ENCODE peak calls at places on chromosomes 2 and 18, in ten cellular contexts. D is choroid plexus epithelial cell; B is AG10803; E is OCI-LY7; F is tibial nerve; R is spleen; Y is GM13976; I is fibroblast of the aortic adventitia; V is osteocyte; L is CD8-positive, alpha-beta T cell. X is an unnamed sample.

GRCh38 chr2:111178730-111179405 is 58.2 kb downstream of the BCL2L11 start:
- DNase-seq in D (peak), B (peak), E (no peak), F (no peak), R (peak), Y (no peak), I (no peak), V (peak), L (no peak), X (no peak)

GRCh38 chr2:102103992-102104871 is 38.3 kb upstream of the IL1R1 start:
- DNase-seq in D (peak), B (peak), E (no peak), F (peak), R (peak), Y (no peak), I (peak), V (no peak), L (no peak), X (peak)

GRCh38 chr18:5975111-5975622 is 79.8 kb upstream of the TMEM200C start:
- DNase-seq in D (peak), B (peak), E (no peak), F (no peak), R (no peak), Y (peak), I (peak), V (no peak), L (no peak), X (peak)

GRCh38 chr2:20229322-20230201 is 4.6 kb upstream of the SDC1 start:
- DNase-seq in D (peak), B (peak), E (no peak), F (no peak), R (no peak), Y (no peak), I (peak), V (peak), L (no peak), X (no peak)

GRCh38 chr2:204550738-204551137 is 5.5 kb downstream of the PARD3B start:
- DNase-seq in D (peak), B (peak), E (no peak), F (no peak), R (no peak), Y (no peak), I (peak), V (no peak), L (no peak), X (peak)

GRCh38 chr2:188765522-188765921 is 208.7 kb upstream of the COL3A1 start:
- DNase-seq in D (peak), B (no peak), E (peak), F (no peak), R (no peak), Y (no peak), I (peak), V (no peak), L (no peak), X (peak)

GRCh38 chr2:9972621-9973445 is 21.3 kb downstream of the GRHL1 start:
- DNase-seq in D (peak), B (peak), E (no peak), F (peak), R (no peak), Y (no peak), I (peak), V (no peak), L (no peak), X (peak)

GRCh38 chr2:30321466-30321865 is 90.1 kb downstream of the LBH start:
- DNase-seq in D (peak), B (peak), E (no peak), F (no peak), R (no peak), Y (no peak), I (peak), V (no peak), L (no peak), X (peak)

GRCh38 chr2:237322564-237322963 is 91.4 kb downstream of the COL6A3 start:
- DNase-seq in D (no peak), B (no peak), E (peak), F (no peak), R (no peak), Y (no peak), I (no peak), V (no peak), L (no peak), X (no peak)

GRCh38 chr2:6824962-6825361 is 40.7 kb downstream of the CMPK2 start:
- DNase-seq in D (peak), B (peak), E (no peak), F (peak), R (no peak), Y (no peak), I (peak), V (no peak), L (no peak), X (peak)

GRCh38 chr2:28662044-28662443 is 89.6 kb upstream of the PPP1CB start:
- DNase-seq in D (no peak), B (no peak), E (no peak), F (no peak), R (no peak), Y (no peak), I (peak), V (no peak), L (no peak), X (no peak)

GRCh38 chr2:109403841-109404201 is 209.9 kb downstream of the SEPTIN10 start:
- DNase-seq in D (no peak), B (no peak), E (no peak), F (no peak), R (no peak), Y (no peak), I (no peak), V (no peak), L (no peak), X (no peak)

GRCh38 chr2:100359576-100359975 is 37.3 kb upstream of the LONRF2 start:
- DNase-seq in D (no peak), B (no peak), E (no peak), F (no peak), R (no peak), Y (no peak), I (no peak), V (no peak), L (no peak), X (no peak)

GRCh38 chr18:51195602-51196115 is 1.8 kb downstream of the MEX3C start:
- DNase-seq in D (peak), B (peak), E (no peak), F (peak), R (no peak), Y (no peak), I (peak), V (no peak), L (no peak), X (peak)

GRCh38 chr2:241810304-241811208 is 1.6 kb downstream of the NEU4 start:
- DNase-seq in D (no peak), B (no peak), E (no peak), F (no peak), R (peak), Y (no peak), I (no peak), V (no peak), L (no peak), X (no peak)

GRCh38 chr2:150485871-150486538 is 1.5 kb downstream of the RND3 start:
- DNase-seq in D (peak), B (peak), E (no peak), F (peak), R (peak), Y (peak), I (peak), V (peak), L (no peak), X (peak)
- TF ChIP-seq CTCF in D (no peak), B (no peak), E (no peak), F (no peak), R (no peak), Y (no peak), I (no peak), V (no peak), L (no peak), X (no peak)

DNA sequence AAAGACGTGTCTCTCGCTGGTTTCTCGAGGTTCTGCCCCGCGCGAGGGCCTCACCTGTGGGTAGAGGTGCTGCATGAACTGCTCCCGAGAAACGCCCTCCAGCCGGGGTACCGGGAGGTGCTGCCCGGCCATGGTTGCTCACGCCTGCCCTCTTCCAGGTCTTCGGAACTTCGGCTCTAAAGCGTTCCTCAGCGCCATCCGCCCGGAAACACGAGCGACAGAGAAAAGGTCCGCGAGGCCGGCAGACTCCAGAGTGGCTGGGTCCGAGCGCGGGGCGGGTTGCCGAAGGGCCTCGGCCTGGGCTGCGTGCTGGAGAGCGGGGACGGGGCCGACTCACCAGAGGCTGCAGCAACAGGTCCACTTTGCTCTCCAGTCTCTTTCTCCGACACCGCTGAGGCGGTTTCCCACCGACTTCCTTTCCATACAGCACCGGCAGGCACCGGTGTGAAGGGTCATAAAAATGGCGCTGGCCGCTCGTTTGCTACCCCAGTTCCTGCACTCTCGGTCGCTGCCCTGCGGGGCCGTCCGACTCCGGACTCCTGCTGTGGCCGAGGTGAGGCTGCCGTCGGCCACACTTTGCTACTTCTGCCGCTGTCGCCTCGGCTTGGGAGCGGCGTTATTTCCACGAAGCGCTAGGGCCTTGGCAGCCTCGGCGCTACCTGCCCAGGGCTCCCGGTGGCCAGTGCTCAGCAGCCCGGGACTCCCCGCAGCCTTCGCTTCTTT is at the start of the genes MAIP1 and TYW5:
- DNase-seq in D (peak), B (peak), E (peak), F (peak), R (peak), Y (peak), I (peak), V (peak), L (peak), X (peak)
- TF ChIP-seq CTCF in D (peak), B (peak), E (peak), F (peak), R (peak), Y (no peak), I (peak), V (peak), L (no peak), X (peak)

GRCh38 chr18:80197490-80197889 is 49.8 kb downstream of the PARD6G start:
- DNase-seq in D (peak), B (peak), E (no peak), F (no peak), R (no peak), Y (no peak), I (no peak), V (no peak), L (no peak), X (no peak)
- TF ChIP-seq CTCF in D (no peak), B (no peak), E (no peak), F (no peak), R (no peak), Y (no peak), I (no peak), V (no peak), L (no peak), X (no peak)

GRCh38 chr18:71849407-71849806 is 694.7 kb downstream of the CBLN2 start:
- DNase-seq in D (no peak), B (no peak), E (no peak), F (no peak), R (no peak), Y (no peak), I (no peak), V (no peak), L (no peak), X (no peak)

GRCh38 chr18:71844810-71845209 is 699.3 kb downstream of the CBLN2 start:
- DNase-seq in D (no peak), B (no peak), E (no peak), F (no peak), R (no peak), Y (no peak), I (no peak), V (no peak), L (no peak), X (no peak)

DNA sequence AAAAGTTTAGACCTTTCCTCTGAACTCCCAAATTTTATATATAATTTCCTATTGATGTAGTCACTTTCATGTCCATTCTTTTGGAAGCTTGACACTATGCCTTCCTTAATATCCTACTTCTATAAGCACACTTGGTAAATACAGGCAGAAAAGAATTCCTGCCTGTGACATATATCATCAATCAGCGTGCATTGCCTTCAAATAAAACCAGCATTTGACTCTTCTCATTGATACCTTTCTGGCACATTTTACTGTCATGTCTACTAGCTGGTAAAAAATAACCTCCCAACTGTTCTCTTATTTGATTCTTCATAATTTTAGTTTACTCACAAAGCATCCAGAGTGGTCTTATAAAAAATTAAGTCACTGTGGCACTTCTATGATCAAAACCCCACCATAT is 693.5 kb downstream of the CBLN2 start:
- DNase-seq in D (no peak), B (no peak), E (no peak), F (no peak), R (no peak), Y (no peak), I (no peak), V (no peak), L (no peak), X (no peak)
- TF ChIP-seq CTCF in D (no peak), B (no peak), E (no peak), F (no peak), R (no peak), Y (no peak), I (no peak), V (no peak), L (no peak), X (no peak)

GRCh38 chr2:61470122-61470951 is 550 bp downstream of the USP34 start:
- DNase-seq in D (no peak), B (peak), E (peak), F (peak), R (peak), Y (peak), I (no peak), V (peak), L (peak), X (peak)

GRCh38 chr2:61469424-61470121 is 1.3 kb downstream of the USP34 start:
- DNase-seq in D (peak), B (no peak), E (no peak), F (no peak), R (no peak), Y (no peak), I (peak), V (no peak), L (no peak), X (peak)

GRCh38 chr2:61471905-61472805 is 1.3 kb upstream of the USP34 start:
- DNase-seq in D (peak), B (peak), E (peak), F (no peak), R (no peak), Y (peak), I (peak), V (no peak), L (no peak), X (peak)

DNA sequence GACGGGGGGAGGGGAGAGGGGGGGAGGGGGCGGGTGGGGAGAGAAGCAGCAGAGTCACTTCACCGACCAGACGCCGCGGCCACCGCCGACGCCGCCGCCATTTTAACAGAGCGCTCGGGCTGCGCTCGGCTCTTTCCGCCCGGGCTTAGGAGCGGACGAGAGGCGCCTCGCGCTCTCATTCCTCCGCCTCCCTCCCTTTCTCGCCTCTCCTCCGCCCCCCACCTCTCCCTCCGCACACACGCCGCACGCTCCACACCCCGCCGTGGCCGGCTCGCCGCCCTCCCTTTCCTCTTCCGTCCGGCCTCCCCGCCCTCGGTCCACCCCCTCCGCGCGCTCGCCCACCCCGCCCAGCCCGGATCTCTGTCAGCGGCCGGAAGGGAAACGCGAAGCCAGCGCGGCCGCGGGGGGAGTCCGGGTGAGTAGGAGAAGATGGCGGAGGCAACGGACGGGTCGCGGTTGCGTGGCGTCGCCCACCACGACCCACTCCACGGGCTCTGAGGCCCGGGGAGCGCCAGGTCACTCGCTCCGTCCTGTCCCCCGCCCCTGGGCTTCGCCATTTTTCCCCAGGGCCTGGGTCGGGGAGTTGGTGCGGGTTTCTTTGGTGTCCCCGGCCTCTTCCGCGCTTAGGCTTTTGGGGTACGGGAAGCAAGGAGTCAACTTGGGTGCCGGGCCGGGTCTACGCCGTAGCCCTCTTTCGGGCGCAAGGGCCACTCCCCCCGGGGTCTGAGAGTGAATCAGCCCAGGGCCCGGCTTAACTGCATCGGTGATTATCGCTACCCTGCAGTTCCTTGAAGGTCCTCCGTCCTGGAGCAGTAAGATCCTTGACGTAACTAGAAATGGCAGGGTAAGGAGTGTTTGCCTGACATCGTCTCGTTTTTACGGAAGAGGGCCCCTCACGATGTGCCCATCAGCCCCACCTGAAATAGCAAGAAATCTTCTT is at the start of gene USP34:
- DNase-seq in D (peak), B (peak), E (peak), F (peak), R (peak), Y (peak), I (peak), V (peak), L (peak), X (peak)
- TF ChIP-seq CTCF in D (no peak), B (no peak), E (no peak), F (no peak), R (no peak), Y (no peak), I (peak), V (no peak), L (no peak), X (no peak)

DNA sequence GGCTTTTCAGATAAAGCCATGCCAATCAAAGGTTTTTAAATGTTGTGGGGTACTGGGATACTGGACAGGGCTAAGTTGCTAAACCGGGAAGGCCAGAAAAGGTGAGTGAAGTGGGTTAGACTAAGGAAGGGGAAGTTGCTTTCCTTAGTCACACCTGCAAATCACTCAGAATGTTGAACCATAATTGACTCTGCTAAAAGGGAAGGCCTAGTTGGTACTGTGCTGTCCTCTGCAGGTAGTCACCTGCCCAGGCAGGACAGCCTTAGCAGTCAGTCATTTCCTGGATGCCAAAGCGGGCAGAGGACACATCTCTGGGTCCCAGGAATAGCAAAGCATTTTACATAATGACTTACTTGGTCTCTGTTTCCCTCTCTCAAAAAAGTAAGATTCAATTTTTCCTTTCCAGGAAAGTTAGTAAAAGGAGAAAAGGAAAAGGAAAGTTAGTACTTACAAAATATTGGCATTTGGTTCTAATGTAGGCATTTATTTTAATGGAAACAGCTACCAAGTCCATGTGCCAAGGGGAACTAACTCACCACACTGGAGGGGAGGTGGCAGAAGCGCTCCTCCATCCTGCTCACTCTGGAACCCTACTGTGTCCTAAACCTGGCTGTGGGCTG is 60.2 kb downstream of the RFTN2 start:
- DNase-seq in D (no peak), B (no peak), E (peak), F (no peak), R (no peak), Y (no peak), I (no peak), V (no peak), L (no peak), X (no peak)
- TF ChIP-seq CTCF in D (no peak), B (no peak), E (peak), F (no peak), R (no peak), Y (peak), I (no peak), V (no peak), L (no peak), X (no peak)